ENCODE peak calls at places on chromosomes 16 and 17, in four cellular contexts. G, C, U and S are unnamed samples.
A peak's percentile ranks its signal among the peaks of the same experiment; 100 is the strongest.

GRCh38 chr16:87877942-87878507 is 8.7 kb upstream of the SLC7A5 start:
- DNase-seq in G (no peak), C (no peak), U (no peak), S (peak; percentile 61)

GRCh38 chr17:43644081-43644480 is 17.6 kb downstream of the MEOX1 start:
- DNase-seq in G (no peak), C (no peak), U (no peak), S (no peak)

GRCh38 chr16:10613771-10614485 is 33.5 kb upstream of the EMP2 start:
- DNase-seq in G (no peak), U (no peak), C (no peak), S (no peak)

GRCh38 chr17:48985436-48986245 is 11.5 kb upstream of the IGF2BP1 start:
- DNase-seq in G (no peak), U (no peak), C (no peak), S (no peak)

GRCh38 chr17:18177137-18177536 is 6.5 kb upstream of the ALKBH5 start:
- DNase-seq in G (no peak), U (no peak), C (no peak), S (no peak)

GRCh38 chr17:40322417-40323315 is 13.7 kb downstream of the RARA start:
- DNase-seq in C (no peak), U (peak; percentile 40), G (peak; percentile 87), S (peak; percentile 89)

GRCh38 chr17:29066603-29067002 is 23.7 kb downstream of the PIPOX start:
- DNase-seq in C (no peak), G (no peak), U (no peak), S (no peak)

GRCh38 chr16:67841198-67841815 is 813 bp upstream of the THAP11 start:
- DNase-seq in U (no peak), C (no peak), G (no peak), S (no peak)

GRCh38 chr17:36923814-36924221 is 13.5 kb upstream of the LHX1 start:
- DNase-seq in U (no peak), G (no peak), C (no peak), S (no peak)

GRCh38 chr17:70499067-70499786 is 329.9 kb downstream of the KCNJ2 start:
- DNase-seq in G (no peak), U (no peak), C (no peak), S (no peak)

GRCh38 chr17:70208825-70209555 is 39.7 kb downstream of the KCNJ2 start:
- DNase-seq in C (no peak), U (no peak), G (no peak), S (no peak)

GRCh38 chr17:48804936-48805411 is 12.1 kb downstream of the TTLL6 start:
- DNase-seq in C (peak; percentile 27), G (peak; percentile 74), U (peak; percentile 77), S (peak; percentile 56)

GRCh38 chr17:68732301-68732749 is 131.2 kb upstream of the FAM20A start:
- DNase-seq in C (no peak), G (no peak), U (no peak), S (no peak)

GRCh38 chr17:81016575-81016974 is 18.4 kb upstream of the BAIAP2 start:
- DNase-seq in C (no peak), U (no peak), G (no peak), S (no peak)

GRCh38 chr16:73399486-73399885 is 351.6 kb upstream of the ZFHX3 start:
- DNase-seq in G (no peak), C (no peak), U (no peak), S (no peak)

GRCh38 chr17:19940722-19941464 is 36.7 kb downstream of the AKAP10 start:
- DNase-seq in U (no peak), C (peak; percentile 19), G (no peak), S (no peak)

GRCh38 chr17:79154951-79155557 is 80.4 kb downstream of the ENGASE start:
- DNase-seq in C (no peak), G (no peak), U (no peak), S (no peak)

GRCh38 chr17:1769826-1770477 is 8.1 kb downstream of the SERPINF1 start:
- DNase-seq in C (peak; percentile 86), G (no peak), U (no peak), S (no peak)
- TF ChIP-seq POLR2AphosphoS5 in C (peak; percentile 88), G (no peak), U (no peak), S (no peak)

DNA sequence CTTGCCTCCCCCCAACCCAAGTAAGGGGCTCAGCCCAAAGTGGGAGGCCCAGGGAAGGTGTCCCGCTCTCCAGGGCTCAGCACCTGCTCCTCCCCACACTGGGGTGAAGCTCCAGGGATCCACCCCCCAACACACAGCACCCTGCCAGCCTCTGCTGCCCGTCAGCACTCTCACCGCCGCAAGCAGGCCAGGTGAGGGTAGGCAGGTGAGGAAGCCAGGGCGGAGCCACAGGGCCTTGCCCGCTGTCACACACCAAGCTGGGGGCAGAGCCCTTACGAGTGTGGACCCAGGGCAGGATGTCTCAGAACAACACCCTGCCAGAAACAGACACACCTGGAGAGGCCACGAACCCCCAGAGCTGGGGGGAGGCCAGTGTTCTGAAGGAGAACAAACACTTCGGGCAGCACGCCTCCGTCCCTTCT is 19.5 kb downstream of the PLLP start:
- DNase-seq in U (no peak), G (peak; percentile 35), C (peak; percentile 77), S (peak; percentile 92)
- TF ChIP-seq POLR2AphosphoS5 in U (no peak), G (no peak), C (peak; percentile 74), S (peak; percentile 71)

DNA sequence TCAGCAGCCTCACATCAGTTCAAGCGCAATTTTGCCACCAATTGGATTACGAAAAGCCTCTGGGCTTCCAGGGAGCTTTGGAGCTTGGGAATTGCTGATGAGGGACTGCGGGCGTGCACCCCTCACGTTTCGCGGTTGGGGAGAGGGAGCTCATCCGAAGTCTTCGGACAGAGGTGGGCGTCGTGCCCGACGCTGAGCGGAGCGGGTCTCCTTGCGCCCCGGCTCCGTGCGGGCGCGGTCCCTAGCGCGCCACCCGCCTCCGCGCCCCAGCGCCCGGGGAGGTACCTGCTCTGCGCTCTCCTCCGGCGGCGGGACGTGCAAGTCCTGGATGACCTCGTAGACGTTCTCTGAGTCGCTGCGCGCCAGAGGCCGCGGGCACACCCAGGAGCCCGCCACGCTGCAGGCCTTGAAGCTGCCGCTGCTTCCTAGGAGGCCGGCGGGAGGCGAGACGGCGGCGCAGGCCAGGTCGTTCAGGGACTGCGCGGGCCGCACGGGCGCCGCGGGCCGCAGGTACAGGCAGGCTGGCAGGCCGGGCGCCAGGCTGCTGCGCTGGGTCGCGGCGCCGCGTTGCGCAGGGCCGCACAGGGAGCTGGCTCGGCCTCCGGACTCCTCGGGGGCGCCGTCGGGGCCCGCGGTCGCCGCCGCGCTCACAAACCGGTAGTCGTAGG is 3.2 kb downstream of the ARHGAP27 start:
- DNase-seq in U (no peak), G (no peak), C (no peak), S (peak; percentile 88)
- TF ChIP-seq POLR2AphosphoS5 in U (no peak), G (no peak), C (no peak), S (no peak)

GRCh38 chr16:48352648-48353347 is 32.4 kb downstream of the SIAH1 start:
- DNase-seq in G (no peak), U (no peak), C (no peak), S (no peak)
- TF ChIP-seq POLR2AphosphoS5 in G (no peak), U (no peak), C (no peak), S (no peak)

DNA sequence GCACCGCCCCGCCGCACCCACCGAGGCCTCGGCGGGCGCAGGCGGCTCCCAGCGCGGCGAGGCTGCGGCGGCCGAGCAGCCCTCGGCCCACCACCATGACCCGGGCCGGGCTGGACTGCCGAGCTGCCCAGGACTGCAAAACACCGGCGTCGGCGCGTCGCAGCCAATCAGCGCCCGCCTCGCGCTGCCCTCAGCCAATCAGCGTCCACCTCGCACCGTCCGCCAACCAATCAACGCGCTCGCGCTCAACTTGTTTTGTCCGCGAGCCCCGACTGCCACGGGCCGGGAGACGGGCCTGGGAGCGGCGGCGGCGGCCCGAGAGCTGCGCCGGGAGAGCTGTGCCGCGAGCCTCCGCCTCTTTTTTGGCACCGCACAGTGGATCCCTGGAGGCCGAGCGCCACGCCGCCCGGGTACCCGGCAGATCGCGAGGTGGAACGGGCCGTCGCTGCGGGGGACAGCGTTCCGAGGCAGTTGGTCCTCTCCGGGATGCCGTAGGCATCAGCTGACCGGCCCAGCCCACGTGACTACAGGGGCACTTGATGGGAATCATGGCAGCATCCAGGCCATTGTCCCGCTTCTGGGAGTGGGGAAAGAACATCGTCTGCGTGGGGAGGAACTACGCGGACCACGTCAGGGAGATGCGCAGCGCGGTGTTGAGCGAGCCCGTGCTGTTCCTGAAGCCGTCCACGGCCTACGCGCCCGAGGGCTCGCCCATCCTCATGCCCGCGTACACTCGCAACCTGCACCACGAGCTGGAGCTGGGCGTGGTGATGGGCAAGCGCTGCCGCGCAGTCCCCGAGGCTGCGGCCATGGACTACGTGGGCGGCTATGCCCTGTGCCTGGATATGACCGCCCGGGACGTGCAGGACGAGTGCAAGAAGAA is at the start of the genes FAHD1 and HAGH:
- DNase-seq in C (peak; percentile 94), U (peak; percentile 89), G (peak; percentile 96), S (peak; percentile 88)
- TF ChIP-seq POLR2AphosphoS5 in C (peak; percentile 92), U (peak; percentile 61), G (peak; percentile 75), S (peak; percentile 95)

GRCh38 chr16:29943846-29944669 is 17.8 kb upstream of the TMEM219 start:
- DNase-seq in U (peak; percentile 98), G (peak; percentile 72), C (peak; percentile 47), S (peak; percentile 26)
- TF ChIP-seq POLR2AphosphoS5 in U (peak; percentile 81), G (no peak), C (peak; percentile 76), S (no peak)